ENCODE peak calls at places on chromosome 9, in eight cellular contexts. Q is GM10248; C is C1 segment of cervical spinal cord; N is fibroblast of pulmonary artery; Z is GM18507; G is H4; R is stimulated activated CD4-positive, alpha-beta T cell treated with anti-CD3 and anti-CD28 coated beads, Interleukin-4, amount 100 ng/mL, for 1 hour; V is CD4-positive, alpha-beta T cell. O is an unnamed sample.

GRCh38 chr9:115845648-115846312 is 307.8 kb upstream of the PAPPA start:
- DNase-seq in Q (no peak), C (no peak), N (peak), Z (no peak), G (peak), R (no peak), V (no peak), O (peak)

GRCh38 chr9:2726620-2727335 is 9.5 kb downstream of the KCNV2 start:
- DNase-seq in Q (no peak), C (no peak), N (peak), Z (no peak), G (no peak), R (no peak), V (no peak), O (peak)

GRCh38 chr9:86700601-86701000 is 246.7 kb downstream of the GAS1 start:
- DNase-seq in Q (no peak), C (no peak), N (peak), Z (no peak), G (no peak), R (no peak), V (no peak), O (no peak)

GRCh38 chr9:96491079-96491879 is 41.3 kb downstream of the HABP4 start:
- DNase-seq in Q (no peak), C (no peak), N (peak), Z (no peak), G (peak), R (no peak), V (peak), O (no peak)

GRCh38 chr9:4182831-4183230 is 117.0 kb downstream of the GLIS3 start:
- DNase-seq in Q (no peak), C (no peak), N (no peak), Z (no peak), G (no peak), R (no peak), V (no peak), O (no peak)

GRCh38 chr9:5364294-5364990 is 24.8 kb upstream of the RLN1 start:
- DNase-seq in Q (peak), C (no peak), N (peak), Z (no peak), G (no peak), R (no peak), V (no peak), O (no peak)

GRCh38 chr9:112540800-112541199 is 54.2 kb downstream of the KIAA1958 start:
- DNase-seq in Q (no peak), C (no peak), N (no peak), Z (no peak), G (no peak), R (no peak), V (no peak), O (no peak)

GRCh38 chr9:133786371-133786753 is 48.2 kb upstream of the SARDH start:
- DNase-seq in Q (peak), C (no peak), N (no peak), Z (peak), G (no peak), R (no peak), V (no peak), O (no peak)

GRCh38 chr9:33146298-33146697 is 20.8 kb downstream of the B4GALT1 start:
- DNase-seq in Q (no peak), C (no peak), N (no peak), Z (no peak), G (no peak), R (no peak), V (no peak), O (no peak)

GRCh38 chr9:114351932-114352331 is 22.3 kb downstream of the ORM2 start:
- DNase-seq in Q (no peak), C (no peak), N (no peak), Z (no peak), G (no peak), R (no peak), V (no peak), O (no peak)

GRCh38 chr9:129989740-129990139 is 53.2 kb downstream of the FNBP1 start:
- DNase-seq in Q (no peak), C (no peak), N (peak), Z (no peak), G (peak), R (no peak), V (no peak), O (no peak)

GRCh38 chr9:121686930-121687541 is 35.6 kb downstream of the DAB2IP start:
- DNase-seq in Q (peak), C (no peak), N (peak), Z (peak), G (peak), R (peak), V (no peak), O (peak)

GRCh38 chr9:128006360-128007024 is 25.7 kb upstream of the EEIG1 start:
- DNase-seq in Q (no peak), C (no peak), N (no peak), Z (no peak), G (no peak), R (no peak), V (no peak), O (no peak)

GRCh38 chr9:133484671-133485437 is 6.0 kb upstream of the SLC2A6 start:
- DNase-seq in Q (no peak), C (no peak), N (no peak), Z (no peak), G (no peak), R (no peak), V (no peak), O (no peak)

GRCh38 chr9:90966475-90967150 is 165.0 kb downstream of the SYK start:
- DNase-seq in Q (no peak), C (no peak), N (no peak), Z (no peak), G (no peak), R (peak), V (no peak), O (no peak)

GRCh38 chr9:86128235-86128822 is 29.0 kb upstream of the GOLM1 start:
- DNase-seq in Q (no peak), C (no peak), N (no peak), Z (no peak), G (no peak), R (no peak), V (no peak), O (no peak)

GRCh38 chr9:129318121-129319075 is 140.3 kb upstream of the IER5L start:
- DNase-seq in Q (no peak), C (no peak), N (no peak), Z (no peak), G (no peak), R (no peak), V (no peak), O (no peak)

GRCh38 chr9:104923740-104924139 is 4.2 kb downstream of the ABCA1 start:
- DNase-seq in Q (no peak), C (no peak), N (no peak), Z (no peak), G (no peak), R (no peak), V (no peak), O (no peak)

GRCh38 chr9:121822093-121823085 is 171.0 kb downstream of the DAB2IP start:
- DNase-seq in Q (no peak), C (peak), N (no peak), Z (no peak), G (no peak), R (no peak), V (no peak), O (no peak)

GRCh38 chr9:83955985-83956287 is 24.1 kb downstream of the HNRNPK start:
- DNase-seq in Q (no peak), C (no peak), N (no peak), Z (no peak), G (no peak), R (no peak), V (no peak), O (no peak)

GRCh38 chr9:134560206-134560605 is 81.4 kb upstream of the COL5A1 start:
- DNase-seq in Q (no peak), C (no peak), N (no peak), Z (no peak), G (no peak), R (no peak), V (no peak), O (no peak)

GRCh38 chr9:11338130-11338529 is 725.3 kb upstream of the PTPRD start:
- DNase-seq in Q (no peak), C (no peak), N (no peak), Z (no peak), G (no peak), R (no peak), V (no peak), O (no peak)

GRCh38 chr9:109098221-109098959 is 21.4 kb downstream of the TMEM245 start:
- DNase-seq in Q (no peak), C (peak), N (peak), Z (no peak), G (peak), R (no peak), V (no peak), O (no peak)

GRCh38 chr9:71931166-71931565 is 19.7 kb downstream of the C9orf85 start:
- DNase-seq in Q (no peak), C (no peak), N (no peak), Z (no peak), G (no peak), R (no peak), V (no peak), O (no peak)

GRCh38 chr9:60545346-60546315 is 368.6 kb upstream of the SPATA31A5 start:
- DNase-seq in Q (no peak), C (no peak), N (no peak), Z (no peak), G (no peak), R (no peak), V (no peak), O (no peak)

GRCh38 chr9:20593551-20593950 is 28.7 kb downstream of the MLLT3 start:
- DNase-seq in Q (no peak), C (no peak), N (peak), Z (no peak), G (peak), R (no peak), V (no peak), O (no peak)

GRCh38 chr9:928363-929042 is 48.0 kb upstream of the DMRT3 start:
- DNase-seq in Q (peak), C (no peak), N (peak), Z (no peak), G (peak), R (no peak), V (no peak), O (no peak)

GRCh38 chr9:113219972-113220371 is 1.1 kb downstream of the FKBP15 start:
- DNase-seq in Q (peak), C (no peak), N (no peak), Z (no peak), G (peak), R (no peak), V (no peak), O (no peak)

GRCh38 chr9:105191508-105192118 is 52.8 kb upstream of the SLC44A1 start:
- DNase-seq in Q (peak), C (no peak), N (no peak), Z (peak), G (no peak), R (no peak), V (no peak), O (no peak)

GRCh38 chr9:89442981-89443817 is 54.7 kb downstream of the SEMA4D start:
- DNase-seq in Q (peak), C (no peak), N (peak), Z (no peak), G (no peak), R (no peak), V (no peak), O (no peak)

GRCh38 chr9:5825223-5825622 is 7.7 kb downstream of the ERMP1 start:
- DNase-seq in Q (no peak), C (no peak), N (no peak), Z (no peak), G (no peak), R (no peak), V (no peak), O (no peak)

GRCh38 chr9:68653141-68653595 is 51.9 kb upstream of the PIP5K1B start:
- DNase-seq in Q (peak), C (no peak), N (no peak), Z (peak), G (no peak), R (no peak), V (no peak), O (no peak)

GRCh38 chr9:115193777-115194176 is 75.8 kb upstream of the TNC start:
- DNase-seq in Q (no peak), C (no peak), N (no peak), Z (no peak), G (no peak), R (no peak), V (no peak), O (no peak)

GRCh38 chr9:15150939-15151338 is 156.1 kb downstream of the TTC39B start:
- DNase-seq in Q (no peak), C (no peak), N (no peak), Z (no peak), G (no peak), R (no peak), V (no peak), O (no peak)

GRCh38 chr9:107928701-107929371 is 439.3 kb upstream of the KLF4 start:
- DNase-seq in Q (no peak), C (no peak), N (no peak), Z (no peak), G (no peak), R (no peak), V (no peak), O (no peak)

GRCh38 chr9:98091735-98092632 is 27.0 kb downstream of the TRIM14 start:
- DNase-seq in Q (no peak), C (no peak), N (peak), Z (no peak), G (no peak), R (no peak), V (no peak), O (no peak)